ENCODE peak calls at places on chromosome 16, in seven cellular contexts. I is right lobe of liver; O is CD4-positive, CD25-positive, alpha-beta regulatory T cell; L is small intestine; H is HCT116; T is endodermal cell; S is left ventricle myocardium inferior. Y is an unnamed sample.

GRCh38 chr16:54431041-54431996 is 144.7 kb upstream of the IRX3 start:
- DNase-seq in I (no peak), O (no peak), L (no peak), H (no peak), T (no peak), S (no peak), Y (no peak)

GRCh38 chr16:14309906-14310305 is 238.8 kb downstream of the MRTFB start:
- DNase-seq in I (no peak), O (no peak), L (no peak), H (no peak), T (peak; percentile 64), S (no peak), Y (no peak)

GRCh38 chr16:15502041-15502725 is 67.8 kb downstream of the BMERB1 start:
- DNase-seq in I (no peak), O (no peak), L (no peak), H (peak; percentile 95), T (peak; percentile 58), S (no peak), Y (no peak)

GRCh38 chr16:78458588-78458987 is 359.1 kb downstream of the WWOX start:
- DNase-seq in I (no peak), O (no peak), L (no peak), H (no peak), T (no peak), S (no peak), Y (no peak)

GRCh38 chr16:85168732-85169256 is 56.5 kb upstream of the CIBAR2 start:
- DNase-seq in I (peak; percentile 79), O (no peak), L (no peak), H (no peak), T (peak; percentile 82), S (peak; percentile 74), Y (peak; percentile 66)

GRCh38 chr16:77918792-77919707 is 103.3 kb upstream of the CLEC3A start:
- DNase-seq in I (no peak), O (no peak), L (no peak), H (no peak), T (no peak), S (no peak), Y (no peak)

GRCh38 chr16:12256880-12257279 is 280.3 kb downstream of the SNX29 start:
- DNase-seq in I (no peak), O (no peak), L (no peak), H (no peak), T (no peak), S (no peak), Y (no peak)

GRCh38 chr16:12637002-12637401 is 166.7 kb downstream of the CPPED1 start:
- DNase-seq in I (peak; percentile 13), O (no peak), L (no peak), H (no peak), T (peak; percentile 85), S (no peak), Y (no peak)

GRCh38 chr16:58661199-58661830 is 23.3 kb downstream of the SLC38A7 start:
- DNase-seq in I (no peak), O (peak; percentile 8), L (peak; percentile 92), H (peak; percentile 78), T (peak; percentile 81), S (peak; percentile 27), Y (no peak)

GRCh38 chr16:49116873-49117272 is 164.8 kb downstream of the CBLN1 start:
- DNase-seq in I (no peak), O (no peak), L (no peak), H (no peak), T (no peak), S (no peak), Y (no peak)

GRCh38 chr16:27779719-27780161 is 229.8 kb downstream of the KATNIP start:
- DNase-seq in I (no peak), O (no peak), L (no peak), H (no peak), T (peak; percentile 92), S (no peak), Y (no peak)

GRCh38 chr16:3000540-3000939 is 12.2 kb upstream of the CLDN9 start:
- DNase-seq in I (no peak), O (no peak), L (no peak), H (no peak), T (no peak), S (no peak), Y (no peak)

GRCh38 chr16:12679660-12680272 is 123.9 kb downstream of the CPPED1 start:
- DNase-seq in I (no peak), O (no peak), L (no peak), H (no peak), T (no peak), S (no peak), Y (no peak)

GRCh38 chr16:53022374-53022773 is 30.3 kb downstream of the CHD9NB start:
- DNase-seq in I (no peak), O (no peak), L (peak; percentile 46), H (peak; percentile 41), T (peak; percentile 77), S (no peak), Y (no peak)

GRCh38 chr16:66352304-66352703 is 14.2 kb upstream of the CDH5 start:
- DNase-seq in I (no peak), O (no peak), L (no peak), H (no peak), T (peak; percentile 44), S (no peak), Y (no peak)

GRCh38 chr16:87318158-87318644 is 1.0 kb upstream of the C16orf95 start:
- DNase-seq in I (peak; percentile 69), O (no peak), L (peak; percentile 56), H (no peak), T (no peak), S (no peak), Y (no peak)

GRCh38 chr16:3182608-3183444 is 5.2 kb upstream of the OR1F1 start:
- DNase-seq in I (no peak), O (no peak), L (no peak), H (no peak), T (peak; percentile 96), S (no peak), Y (no peak)

GRCh38 chr16:70470927-70471341 is 16.5 kb downstream of the FCSK start:
- DNase-seq in I (peak; percentile 68), O (no peak), L (peak; percentile 25), H (no peak), T (peak; percentile 87), S (peak; percentile 29), Y (peak; percentile 43)

GRCh38 chr16:85704900-85705846 is 16.4 kb upstream of the GINS2 start:
- DNase-seq in I (no peak), O (no peak), L (no peak), H (no peak), T (no peak), S (no peak), Y (no peak)

GRCh38 chr16:4987580-4988374 is 29.6 kb downstream of the SEC14L5 start:
- DNase-seq in I (no peak), O (no peak), L (no peak), H (no peak), T (peak; percentile 80), S (no peak), Y (no peak)

GRCh38 chr16:22262460-22262859 is 34.7 kb upstream of the POLR3E start:
- DNase-seq in I (no peak), O (no peak), L (no peak), H (no peak), T (no peak), S (no peak), Y (no peak)

GRCh38 chr16:525520-526180 is 1.9 kb upstream of the CAPN15 start:
- DNase-seq in I (no peak), O (peak; percentile 4), L (peak; percentile 83), H (peak; percentile 57), T (no peak), S (no peak), Y (no peak)

GRCh38 chr16:522320-523096 is 5.0 kb upstream of the CAPN15 start:
- DNase-seq in I (no peak), O (no peak), L (peak; percentile 31), H (no peak), T (peak; percentile 43), S (no peak), Y (no peak)

GRCh38 chr16:523097-523741 is 4.3 kb upstream of the CAPN15 start:
- DNase-seq in I (no peak), O (no peak), L (no peak), H (no peak), T (no peak), S (no peak), Y (peak; percentile 13)

GRCh38 chr16:525123-525519 is 2.4 kb upstream of the CAPN15 start:
- DNase-seq in I (no peak), O (no peak), L (no peak), H (no peak), T (no peak), S (no peak), Y (no peak)

DNA sequence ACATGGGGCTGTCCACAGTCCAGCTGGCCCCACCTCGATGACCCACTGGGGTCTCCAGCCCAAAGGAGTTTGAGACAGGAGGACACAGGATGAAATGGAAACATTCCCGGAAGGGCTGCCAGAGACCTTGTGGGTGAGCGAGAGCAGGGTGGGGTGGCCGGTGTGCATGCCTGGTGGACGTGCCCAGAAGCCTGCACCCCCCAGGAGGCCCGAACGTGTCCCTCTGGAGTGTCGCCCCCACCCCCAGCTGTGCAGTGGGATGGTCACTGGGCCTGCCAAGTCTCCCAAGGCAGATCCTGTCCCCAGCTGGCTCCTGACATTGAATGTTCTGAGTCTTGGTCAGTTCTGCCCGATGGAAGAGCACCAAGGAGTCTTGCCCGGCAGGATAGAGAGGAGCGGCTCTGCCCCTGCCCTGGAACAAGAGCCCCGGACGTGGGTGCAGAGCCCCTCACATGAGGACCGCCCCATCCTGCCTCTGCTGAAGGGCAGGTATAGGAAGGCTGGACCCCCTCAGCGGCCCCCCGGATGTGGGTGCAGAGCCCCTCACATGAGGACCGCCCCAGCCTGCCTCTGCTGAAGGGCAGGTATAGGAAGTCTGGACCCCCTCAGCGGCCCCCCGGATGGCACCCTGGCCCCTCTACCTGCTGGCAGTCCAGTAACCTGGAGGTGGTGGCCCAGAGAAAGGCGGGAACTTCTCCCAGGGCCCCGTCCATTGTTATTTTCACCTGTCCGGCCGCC is 3.1 kb upstream of the CAPN15 start:
- DNase-seq in I (no peak), O (no peak), L (no peak), H (no peak), T (no peak), S (no peak), Y (no peak)
- H3K4me1 ChIP-seq in I (peaks cover 5% of the 10 kb centered on the region), O (peaks cover 31% of the 10 kb centered on the region), L (peaks cover 6% of the 10 kb centered on the region), H (peaks cover 31% of the 10 kb centered on the region), T (peaks cover 7% of the 10 kb centered on the region), S (peaks cover 46% of the 10 kb centered on the region), Y (peaks cover 27% of the 10 kb centered on the region)

GRCh38 chr16:67853670-67854069 is 6.2 kb upstream of the CENPT start:
- DNase-seq in I (no peak), O (no peak), L (no peak), H (no peak), T (no peak), S (no peak), Y (no peak)
- H3K4me1 ChIP-seq in I (peaks cover 14% of the 10 kb centered on the region), O (no peaks in the 10 kb centered on the region), L (peaks cover 7% of the 10 kb centered on the region), H (peaks cover 25% of the 10 kb centered on the region), T (peaks cover 22% of the 10 kb centered on the region), S (peaks cover 55% of the 10 kb centered on the region), Y (peaks cover 64% of the 10 kb centered on the region)

GRCh38 chr16:50276128-50276444 is 9.7 kb downstream of the ADCY7 start:
- DNase-seq in I (peak; percentile 43), O (no peak), L (no peak), H (no peak), T (no peak), S (no peak), Y (no peak)
- H3K4me1 ChIP-seq in I (no peaks in the 10 kb centered on the region), O (peaks cover 99% of the 10 kb centered on the region), L (no peaks in the 10 kb centered on the region), H (no peaks in the 10 kb centered on the region), T (peaks cover 5% of the 10 kb centered on the region), S (peaks cover 3% of the 10 kb centered on the region), Y (no peaks in the 10 kb centered on the region)

GRCh38 chr16:17467923-17468540 is 2.7 kb downstream of the XYLT1 start:
- DNase-seq in I (peak; percentile 50), O (peak; percentile 18), L (peak; percentile 77), H (no peak), T (peak; percentile 91), S (peak; percentile 54), Y (peak; percentile 71)
- H3K4me1 ChIP-seq in I (no peaks in the 10 kb centered on the region), O (peaks cover 34% of the 10 kb centered on the region), L (peaks cover 17% of the 10 kb centered on the region), H (peaks cover 13% of the 10 kb centered on the region), T (peaks cover 5% of the 10 kb centered on the region), S (peaks cover 24% of the 10 kb centered on the region), Y (no peaks in the 10 kb centered on the region)